ENCODE peak calls at places on chromosomes 13 and 19, in five cellular contexts. L is CD8-positive, alpha-beta T cell; T is stomach; P is mesendoderm; Q is CD4-positive, alpha-beta T cell. S is an unnamed sample.

GRCh38 chr19:33559996-33560395 is 38.4 kb upstream of the PEPD start:
- DNase-seq in L (no peak), T (no peak), P (no peak), Q (no peak), S (no peak)

GRCh38 chr13:44884076-44884729 is 105.1 kb downstream of the NUFIP1 start:
- DNase-seq in L (no peak), T (no peak), P (no peak), Q (no peak), S (no peak)

GRCh38 chr19:12141405-12141736 is 1.2 kb upstream of the ZNF20 start:
- DNase-seq in L (no peak), T (no peak), P (no peak), Q (no peak), S (no peak)

GRCh38 chr19:28166025-28166424 is 1046.9 kb downstream of the UQCRFS1 start:
- DNase-seq in L (no peak), T (no peak), P (no peak), Q (no peak), S (no peak)

GRCh38 chr13:106874308-106874707 is 306.4 kb upstream of the ARGLU1 start:
- DNase-seq in L (no peak), T (no peak), P (no peak), Q (no peak), S (no peak)

GRCh38 chr13:99823961-99824360 is 147.6 kb downstream of the ZIC5 start:
- DNase-seq in L (no peak), T (no peak), P (no peak), Q (no peak), S (no peak)

GRCh38 chr19:10625003-10625761 is at the start of gene SLC44A2:
- DNase-seq in L (no peak), T (peak; percentile 94), P (peak; percentile 82), Q (no peak), S (peak; percentile 27)

GRCh38 chr13:49569993-49570689 is 15.2 kb downstream of the RCBTB1 start:
- DNase-seq in L (no peak), T (no peak), P (no peak), Q (no peak), S (no peak)

GRCh38 chr13:48818495-48818961 is 157.2 kb upstream of the FNDC3A start:
- DNase-seq in L (no peak), T (no peak), P (peak; percentile 18), Q (no peak), S (no peak)

GRCh38 chr13:102770435-102770834 is 3.2 kb downstream of the TEX30 start:
- DNase-seq in L (no peak), T (no peak), P (no peak), Q (no peak), S (no peak)

GRCh38 chr19:14107581-14108461 is 9.7 kb downstream of the PRKACA start:
- DNase-seq in L (no peak), T (no peak), P (peak; percentile 34), Q (no peak), S (no peak)

GRCh38 chr13:32504263-32504662 is 34.3 kb downstream of the N4BP2L2 start:
- DNase-seq in L (no peak), T (no peak), P (no peak), Q (no peak), S (no peak)
- H3K27ac ChIP-seq in L (no peak overlapping the region), T (no peak overlapping the region), P (no peak overlapping the region), Q (no peak overlapping the region), S (no peak overlapping the region)

GRCh38 chr13:94595006-94595942 is 678 bp downstream of the TGDS start:
- DNase-seq in L (peak; percentile 58), T (peak; percentile 34), P (peak; percentile 32), Q (no peak), S (no peak)
- H3K27ac ChIP-seq in L (peak overlapping the region; percentile 77), T (peak overlapping the region; percentile 89), P (peak overlapping the region; percentile 35), Q (peak overlapping the region; percentile 68), S (peak overlapping the region; percentile 74)

GRCh38 chr19:45862271-45862563 is 730 bp downstream of the SYMPK start:
- DNase-seq in L (no peak), T (no peak), P (no peak), Q (no peak), S (no peak)
- H3K27ac ChIP-seq in L (peak overlapping the region; percentile 82), T (peak overlapping the region; percentile 92), P (no peak overlapping the region), Q (peak overlapping the region; percentile 66), S (peak overlapping the region; percentile 77)

GRCh38 chr19:31600731-31601295 is 251.6 kb upstream of the TSHZ3 start:
- DNase-seq in L (peak; percentile 32), T (no peak), P (no peak), Q (no peak), S (no peak)

GRCh38 chr19:31596751-31597150 is 247.5 kb upstream of the TSHZ3 start:
- DNase-seq in L (no peak), T (no peak), P (no peak), Q (no peak), S (no peak)

GRCh38 chr19:31595521-31595920 is 246.3 kb upstream of the TSHZ3 start:
- DNase-seq in L (no peak), T (no peak), P (no peak), Q (no peak), S (no peak)

GRCh38 chr19:31597616-31598015 is 248.4 kb upstream of the TSHZ3 start:
- DNase-seq in L (no peak), T (no peak), P (no peak), Q (no peak), S (no peak)

DNA sequence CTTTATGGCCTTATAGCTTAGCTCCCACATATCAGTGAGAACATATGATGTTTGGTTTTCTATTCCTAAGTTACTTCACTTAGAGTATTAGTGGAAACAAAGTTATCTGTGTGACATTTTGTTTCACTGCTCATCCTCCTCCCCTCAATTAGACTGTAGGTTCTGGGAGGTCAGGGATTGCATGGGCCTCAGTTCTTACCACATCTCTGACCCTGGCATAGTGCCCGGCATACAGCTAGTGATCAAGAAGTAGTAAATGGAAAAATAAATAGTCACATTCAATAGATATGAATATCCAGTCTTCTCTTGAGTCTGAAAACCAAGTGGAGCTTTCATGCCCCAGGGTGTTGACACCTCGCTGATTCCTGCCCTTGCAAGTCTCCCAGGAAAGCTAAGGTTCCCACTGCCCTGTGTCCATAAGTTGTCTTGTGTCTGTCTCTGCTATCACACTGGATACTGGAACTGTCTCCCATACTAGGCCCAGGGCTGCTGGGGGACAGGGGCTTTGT is 249.5 kb upstream of the TSHZ3 start:
- DNase-seq in L (no peak), T (no peak), P (no peak), Q (no peak), S (no peak)
- H3K27ac ChIP-seq in L (no peak overlapping the region), T (no peak overlapping the region), P (no peak overlapping the region), Q (no peak overlapping the region), S (no peak overlapping the region)

DNA sequence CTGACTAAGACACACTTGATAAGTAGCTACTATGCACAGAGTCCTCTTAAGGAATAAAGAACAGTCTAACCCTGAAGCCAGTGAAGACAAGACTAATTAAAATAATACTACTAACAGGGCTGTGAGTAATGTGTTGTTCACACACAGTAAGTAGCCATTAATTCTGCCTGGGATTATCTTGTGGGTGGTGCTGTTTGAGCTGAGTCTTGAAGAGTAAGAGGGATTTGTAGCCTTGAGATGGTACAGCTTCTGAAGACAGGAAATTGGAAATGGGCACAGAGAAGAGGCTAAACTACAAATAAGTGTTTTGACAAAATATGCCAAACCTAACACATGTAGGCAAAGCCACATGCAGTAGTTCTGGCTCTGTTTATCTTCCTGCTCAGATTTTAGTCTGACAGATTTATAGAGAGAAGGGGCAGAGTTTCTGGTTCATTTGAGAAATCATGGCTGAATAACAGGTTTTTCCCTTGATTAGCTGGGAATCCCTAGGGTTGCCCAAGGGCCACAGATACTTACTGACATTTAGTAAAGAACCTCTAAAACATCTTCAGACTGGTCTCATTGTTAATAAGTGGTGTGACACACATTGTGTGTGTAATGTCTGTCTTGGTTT is 38.0 kb downstream of the ITGBL1 start:
- DNase-seq in L (no peak), T (no peak), P (no peak), Q (no peak), S (no peak)
- H3K27ac ChIP-seq in L (no peak overlapping the region), T (no peak overlapping the region), P (no peak overlapping the region), Q (no peak overlapping the region), S (no peak overlapping the region)

DNA sequence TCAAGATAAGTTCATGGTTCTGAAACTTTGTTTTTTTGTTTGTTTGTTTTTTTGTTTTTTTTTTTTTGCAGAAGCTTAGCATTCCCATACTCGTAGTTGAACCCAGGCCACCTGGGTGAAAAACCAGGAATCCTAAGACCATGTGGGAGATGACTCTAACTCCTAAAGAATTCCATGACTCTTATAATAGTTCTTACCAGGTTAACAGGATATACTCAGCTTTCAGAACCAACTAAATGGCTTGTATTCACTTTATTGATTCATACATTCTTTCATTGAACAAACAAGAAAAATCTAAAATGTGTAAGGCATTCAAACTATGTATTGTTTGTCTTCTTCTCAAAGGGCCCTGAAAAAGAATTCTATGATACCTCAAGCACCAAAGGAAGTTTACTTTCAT is 40.5 kb upstream of the KLF5 start:
- DNase-seq in L (no peak), T (no peak), P (no peak), Q (no peak), S (no peak)
- H3K27ac ChIP-seq in L (no peak overlapping the region), T (no peak overlapping the region), P (no peak overlapping the region), Q (no peak overlapping the region), S (no peak overlapping the region)

GRCh38 chr13:77323858-77324257 is 3.0 kb downstream of the MYCBP2 start:
- DNase-seq in L (no peak), T (no peak), P (no peak), Q (no peak), S (no peak)
- H3K27ac ChIP-seq in L (no peak overlapping the region), T (no peak overlapping the region), P (no peak overlapping the region), Q (no peak overlapping the region), S (no peak overlapping the region)

DNA sequence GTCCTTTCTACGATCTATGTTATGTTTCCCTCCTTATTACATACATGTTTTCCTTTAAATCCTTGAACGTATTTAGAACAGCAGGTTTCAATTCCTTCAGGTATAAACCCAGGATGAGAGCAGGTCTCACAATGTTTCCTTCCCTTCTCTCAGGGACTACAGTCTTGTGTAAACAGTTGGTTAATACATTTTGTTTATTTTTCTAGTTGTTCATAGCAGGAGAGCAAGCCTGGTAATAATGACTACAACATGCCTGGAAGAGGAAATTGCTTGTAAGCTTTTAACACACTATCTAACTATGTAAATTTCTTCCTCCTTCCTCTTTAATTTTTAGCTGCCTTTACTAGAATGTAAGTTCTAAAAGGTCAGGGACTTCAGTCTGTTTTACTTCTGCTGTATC is 29.0 kb upstream of the TNFRSF19 start:
- DNase-seq in L (no peak), T (no peak), P (no peak), Q (no peak), S (no peak)
- H3K27ac ChIP-seq in L (no peak overlapping the region), T (no peak overlapping the region), P (no peak overlapping the region), Q (no peak overlapping the region), S (no peak overlapping the region)

DNA sequence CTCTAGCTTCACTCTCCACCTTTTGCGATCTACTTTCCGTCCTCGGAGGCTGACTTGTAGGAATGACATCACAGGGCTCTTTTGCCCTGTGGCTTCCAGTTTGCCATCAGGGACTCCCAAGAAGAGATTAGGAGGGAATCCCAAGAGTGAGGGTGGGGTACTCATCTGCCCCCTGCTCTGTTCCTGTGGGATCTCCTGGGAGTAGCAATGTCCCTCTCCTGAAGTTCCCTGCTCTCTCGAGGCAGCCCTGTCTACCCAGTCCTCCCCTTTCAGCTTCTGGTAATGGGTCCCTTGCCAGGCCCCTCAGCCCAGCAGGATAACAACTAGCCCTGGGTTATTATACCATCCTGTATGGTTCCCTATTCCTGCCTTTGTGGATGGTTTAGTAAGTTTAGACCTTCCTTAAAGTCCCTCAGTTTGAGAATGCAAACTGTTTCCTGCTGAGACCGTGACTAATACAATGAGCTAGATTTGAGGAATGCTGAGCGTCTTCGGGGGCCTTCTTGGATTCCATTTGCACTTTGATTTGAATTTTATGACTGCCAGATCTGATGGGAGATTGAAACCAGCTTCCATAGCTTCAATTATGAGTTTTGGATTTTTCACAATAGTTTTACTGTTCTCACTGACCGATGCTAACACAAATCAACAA is 73.7 kb upstream of the IPO5 start:
- DNase-seq in L (no peak), T (no peak), P (peak; percentile 87), Q (no peak), S (no peak)
- H3K27ac ChIP-seq in L (no peak overlapping the region), T (no peak overlapping the region), P (no peak overlapping the region), Q (no peak overlapping the region), S (no peak overlapping the region)

GRCh38 chr13:77338961-77339401 is 12.1 kb upstream of the MYCBP2 start:
- DNase-seq in L (no peak), T (no peak), P (no peak), Q (no peak), S (no peak)
- H3K27ac ChIP-seq in L (no peak overlapping the region), T (no peak overlapping the region), P (no peak overlapping the region), Q (no peak overlapping the region), S (no peak overlapping the region)